ENCODE peak calls at places on chromosomes 12 and 14, in seven cellular contexts. C is MM.1S, K is mesendoderm, Y is cardiac muscle cell, G is fibroblast of lung, O is right atrium auricular region, A is body of pancreas. D is an unnamed sample. For H3K4me1, the result is how much of the 10 kb centered on the place peaks cover.

GRCh38 chr14:96085369-96085768 is 46.2 kb downstream of the C14orf132 start:
- DNase-seq in C (no peak), K (no peak), Y (no peak), G (no peak), O (no peak), A (no peak), D (no peak)

GRCh38 chr14:35383569-35384385 is 20.8 kb downstream of the NFKBIA start:
- DNase-seq in C (no peak), K (no peak), Y (no peak), G (no peak), O (no peak), A (no peak), D (no peak)

GRCh38 chr12:102317155-102317554 is 119.5 kb upstream of the PMCH start:
- DNase-seq in C (no peak), K (no peak), Y (no peak), G (no peak), O (no peak), A (no peak), D (no peak)

GRCh38 chr14:90624732-90625444 is 191.3 kb downstream of the TTC7B start:
- DNase-seq in C (no peak), K (peak), Y (no peak), G (peak), O (peak), A (no peak), D (no peak)

GRCh38 chr12:91978143-91978542 is 167.5 kb downstream of the BTG1 start:
- DNase-seq in C (no peak), K (no peak), Y (no peak), G (peak), O (no peak), A (no peak), D (no peak)

GRCh38 chr14:97299661-97300060 is 502.5 kb downstream of the VRK1 start:
- DNase-seq in C (no peak), K (peak), Y (no peak), G (no peak), O (no peak), A (no peak), D (no peak)

GRCh38 chr12:132151766-132152410 is 7.6 kb downstream of the NOC4L start:
- DNase-seq in C (no peak), K (no peak), Y (no peak), G (no peak), O (no peak), A (no peak), D (peak)

GRCh38 chr12:4024701-4025419 is 151.7 kb upstream of the PARP11 start:
- DNase-seq in C (no peak), K (peak), Y (no peak), G (no peak), O (no peak), A (peak), D (no peak)

GRCh38 chr14:93700928-93701327 is 87.4 kb downstream of the PRIMA1 start:
- DNase-seq in C (no peak), K (no peak), Y (no peak), G (no peak), O (no peak), A (no peak), D (no peak)

GRCh38 chr14:98130691-98131090 is 1141.3 kb downstream of the BCL11B start:
- DNase-seq in C (no peak), K (no peak), Y (no peak), G (no peak), O (no peak), A (no peak), D (no peak)

GRCh38 chr12:112898380-112898779 is 8.4 kb upstream of the OAS1 start:
- DNase-seq in C (no peak), K (no peak), Y (no peak), G (no peak), O (no peak), A (no peak), D (no peak)

GRCh38 chr14:56057071-56057865 is 60.9 kb upstream of the PELI2 start:
- DNase-seq in C (no peak), K (peak), Y (no peak), G (no peak), O (no peak), A (no peak), D (no peak)

GRCh38 chr12:64806593-64806992 is 17.9 kb upstream of the TBC1D30 start:
- DNase-seq in C (no peak), K (no peak), Y (peak), G (peak), O (no peak), A (no peak), D (no peak)

GRCh38 chr12:28442101-28442500 is 251.8 kb downstream of the CCDC91 start:
- DNase-seq in C (no peak), K (peak), Y (no peak), G (no peak), O (no peak), A (no peak), D (no peak)

GRCh38 chr14:97490521-97491070 is 693.4 kb downstream of the VRK1 start:
- DNase-seq in C (no peak), K (peak), Y (no peak), G (no peak), O (no peak), A (no peak), D (no peak)

GRCh38 chr12:57369202-57369601 is 61.6 kb downstream of the R3HDM2 start:
- DNase-seq in C (no peak), K (no peak), Y (no peak), G (no peak), O (no peak), A (no peak), D (no peak)

GRCh38 chr12:57370696-57371095 is 60.1 kb downstream of the R3HDM2 start:
- DNase-seq in C (no peak), K (no peak), Y (peak), G (no peak), O (no peak), A (no peak), D (no peak)

GRCh38 chr12:57367121-57367520 is 63.7 kb downstream of the R3HDM2 start:
- DNase-seq in C (no peak), K (no peak), Y (no peak), G (no peak), O (no peak), A (no peak), D (no peak)

GRCh38 chr12:57370084-57370483 is 60.8 kb downstream of the R3HDM2 start:
- DNase-seq in C (no peak), K (no peak), Y (no peak), G (no peak), O (no peak), A (no peak), D (no peak)

GRCh38 chr12:57368349-57369095 is 62.3 kb downstream of the R3HDM2 start:
- DNase-seq in C (no peak), K (peak), Y (peak), G (peak), O (no peak), A (peak), D (no peak)
- H3K4me1 ChIP-seq in C (under half), K (under half), Y (under half), G (under half), O (under half), A (under half), D (under half)

GRCh38 chr12:82896286-82896685 is 209.6 kb downstream of the TMTC2 start:
- DNase-seq in C (no peak), K (no peak), Y (no peak), G (no peak), O (no peak), A (no peak), D (no peak)

GRCh38 chr12:82896979-82897378 is 210.3 kb downstream of the TMTC2 start:
- DNase-seq in C (no peak), K (no peak), Y (peak), G (no peak), O (no peak), A (peak), D (no peak)
- H3K27ac ChIP-seq in C (no peak), K (no peak), Y (no peak), G (no peak), O (no peak), A (no peak), D (no peak)

DNA sequence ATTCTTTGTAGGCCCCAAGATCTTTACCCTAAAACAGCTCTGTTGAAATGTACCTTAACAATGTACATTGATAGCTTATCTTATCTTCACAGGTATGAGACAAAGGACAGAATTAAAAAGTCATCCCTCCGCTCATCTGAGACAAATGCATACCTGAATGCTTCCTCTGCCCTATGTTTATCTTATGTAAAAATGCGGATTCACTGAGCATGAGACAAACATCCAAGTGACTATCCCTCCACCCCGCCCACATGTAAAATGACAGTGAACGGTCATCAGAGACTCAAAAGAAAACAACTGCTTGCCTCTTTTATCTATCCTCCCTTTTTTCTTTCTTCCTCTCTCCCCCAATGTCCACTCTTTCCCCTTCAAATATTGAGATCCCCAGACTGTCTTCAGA is 37.2 kb upstream of the ZNF740 start:
- DNase-seq in C (no peak), K (peak), Y (no peak), G (no peak), O (no peak), A (no peak), D (no peak)
- H3K4me1 ChIP-seq in C (under half), K (under half), Y (under half), G (under half), O (under half), A (under half), D (under half)

GRCh38 chr12:62632521-62632920 is 165.9 kb downstream of the MON2 start:
- DNase-seq in C (no peak), K (peak), Y (peak), G (peak), O (no peak), A (peak), D (peak)
- H3K27ac ChIP-seq in C (no peak), K (peak), Y (no peak), G (peak), O (peak), A (no peak), D (peak)

D was measured in heart right ventricle.